ENCODE peak calls at places on chromosomes 5 and 9, in four cellular contexts. I is GM12878, F is HepG2, A is K562. C is an unnamed sample.

GRCh38 chr9:95875305-95876137 is at the start of gene ERCC6L2:
- DNase-seq in I (peak), F (peak), A (peak), C (peak)

GRCh38 chr9:69697475-69697874 is 25.3 kb upstream of the APBA1 start:
- DNase-seq in I (no peak), F (no peak), A (no peak), C (no peak)

GRCh38 chr9:124124729-124125589 is 113.4 kb downstream of the LHX2 start:
- DNase-seq in I (no peak), F (no peak), A (no peak), C (no peak)

GRCh38 chr5:9627541-9627940 is 2.6 kb downstream of the TAS2R1 start:
- DNase-seq in I (no peak), F (no peak), A (no peak), C (no peak)

GRCh38 chr5:151063136-151063544 is 17.7 kb downstream of the TNIP1 start:
- DNase-seq in I (no peak), F (peak), A (peak), C (no peak)

GRCh38 chr9:4640027-4640426 is 22.1 kb upstream of the PLPP6 start:
- DNase-seq in I (no peak), F (peak), A (peak), C (peak)

GRCh38 chr5:138610468-138611294 is 35.5 kb upstream of the HSPA9 start:
- DNase-seq in I (no peak), F (no peak), A (peak), C (no peak)

GRCh38 chr9:31412081-31412480 is 972.4 kb upstream of the ACO1 start:
- DNase-seq in I (no peak), F (no peak), A (no peak), C (no peak)

GRCh38 chr5:8340739-8341344 is 471.9 kb downstream of the MTRR start:
- DNase-seq in I (no peak), F (peak), A (no peak), C (no peak)

GRCh38 chr9:91193658-91194391 is 167.9 kb downstream of the AUH start:
- DNase-seq in I (no peak), F (peak), A (peak), C (peak)

GRCh38 chr5:98927242-98927987 is 1.4 kb downstream of the CHD1 start:
- DNase-seq in I (no peak), F (no peak), A (peak), C (peak)

GRCh38 chr5:3222924-3223323 is 372.7 kb upstream of the IRX1 start:
- DNase-seq in I (no peak), F (no peak), A (no peak), C (no peak)

GRCh38 chr5:54443264-54443663 is 12.2 kb upstream of the HSPB3 start:
- DNase-seq in I (no peak), F (peak), A (peak), C (peak)

GRCh38 chr5:17180957-17181723 is 36.3 kb upstream of the BASP1 start:
- DNase-seq in I (no peak), F (peak), A (no peak), C (no peak)

GRCh38 chr9:108549184-108549583 is 306.6 kb downstream of the ACTL7B start:
- DNase-seq in I (no peak), F (no peak), A (no peak), C (no peak)

GRCh38 chr5:174943785-174944184 is 219.4 kb downstream of the MSX2 start:
- DNase-seq in I (no peak), F (no peak), A (no peak), C (no peak)

GRCh38 chr9:136117291-136118060 is 1.2 kb downstream of the TMEM250 start:
- DNase-seq in I (no peak), F (peak), A (peak), C (no peak)

GRCh38 chr5:83834306-83834705 is 113.7 kb upstream of the HAPLN1 start:
- DNase-seq in I (no peak), F (no peak), A (no peak), C (no peak)

GRCh38 chr5:15440434-15440833 is 59.5 kb upstream of the FBXL7 start:
- DNase-seq in I (no peak), F (no peak), A (no peak), C (no peak)

GRCh38 chr5:124806026-124806856 is 59.8 kb upstream of the ZNF608 start:
- DNase-seq in I (no peak), F (peak), A (peak), C (peak)

GRCh38 chr5:132503244-132503643 is 12.7 kb upstream of the IRF1 start:
- DNase-seq in I (no peak), F (no peak), A (no peak), C (no peak)

DNA sequence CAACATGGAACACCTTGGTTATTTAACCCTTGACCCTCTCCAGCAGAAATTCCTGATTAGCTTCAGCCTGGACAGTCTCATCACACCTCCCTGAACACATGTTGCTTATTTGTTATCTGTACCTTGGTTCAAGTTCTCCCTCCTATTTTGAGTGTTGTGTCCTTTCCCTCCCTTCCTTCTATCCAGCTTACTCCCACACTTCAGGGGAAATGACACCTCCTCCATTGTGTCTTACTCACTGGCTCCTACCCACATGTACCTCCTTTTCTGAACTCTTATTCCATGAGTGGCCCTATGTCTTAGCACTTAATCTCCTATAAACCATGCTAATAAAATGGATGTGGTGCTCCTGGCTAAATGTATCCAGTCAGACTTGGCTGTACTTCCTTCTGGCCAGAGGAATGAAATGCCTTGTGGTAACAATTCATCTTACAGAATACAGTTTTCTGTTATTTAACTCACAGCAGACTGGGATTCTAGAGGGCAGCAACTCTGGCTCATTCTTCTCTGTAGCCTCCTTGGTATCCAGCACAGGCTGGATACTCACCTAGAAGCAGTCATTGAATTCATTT is 11.2 kb downstream of the LIX1 start:
- DNase-seq in I (no peak), F (no peak), A (no peak), C (no peak)
- TF ChIP-seq FOXK2 in I (no peak), F (no peak), A (no peak), C (no peak)

DNA sequence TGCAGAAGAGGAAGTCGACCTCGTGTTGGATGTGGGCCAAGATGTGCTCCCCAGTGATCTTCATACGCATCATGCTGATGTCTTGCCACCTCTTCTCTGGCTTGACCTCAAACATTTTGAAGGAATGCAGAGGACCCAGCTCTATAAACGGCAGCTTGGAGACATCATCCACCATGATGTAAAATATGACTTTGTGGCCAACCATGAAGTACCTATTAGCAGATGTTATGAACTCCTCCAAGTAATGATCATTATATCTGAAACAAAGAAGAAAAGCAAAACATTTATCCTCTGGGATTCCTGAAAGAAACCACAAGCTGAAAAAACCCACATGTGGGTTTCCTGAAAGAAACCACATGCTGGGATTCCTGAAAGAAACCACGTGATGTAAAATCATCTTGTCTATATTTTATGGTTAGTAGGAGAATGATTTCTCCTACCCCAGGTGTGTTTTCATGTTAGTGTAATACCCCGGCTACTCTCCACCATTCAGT is 52.3 kb downstream of the GGTA1 start:
- DNase-seq in I (no peak), F (no peak), A (no peak), C (no peak)
- TF ChIP-seq FOXM1 in I (no peak), F (no peak), A (no peak), C (no peak)

GRCh38 chr9:125906893-125907292 is 159.7 kb downstream of the PBX3 start:
- DNase-seq in I (no peak), F (no peak), A (no peak), C (no peak)

GRCh38 chr9:125909497-125909896 is 162.3 kb downstream of the PBX3 start:
- DNase-seq in I (no peak), F (no peak), A (no peak), C (no peak)

GRCh38 chr9:125910286-125910685 is 163.1 kb downstream of the PBX3 start:
- DNase-seq in I (no peak), F (no peak), A (no peak), C (peak)

GRCh38 chr9:125906144-125906543 is 159.0 kb downstream of the PBX3 start:
- DNase-seq in I (no peak), F (no peak), A (no peak), C (no peak)

DNA sequence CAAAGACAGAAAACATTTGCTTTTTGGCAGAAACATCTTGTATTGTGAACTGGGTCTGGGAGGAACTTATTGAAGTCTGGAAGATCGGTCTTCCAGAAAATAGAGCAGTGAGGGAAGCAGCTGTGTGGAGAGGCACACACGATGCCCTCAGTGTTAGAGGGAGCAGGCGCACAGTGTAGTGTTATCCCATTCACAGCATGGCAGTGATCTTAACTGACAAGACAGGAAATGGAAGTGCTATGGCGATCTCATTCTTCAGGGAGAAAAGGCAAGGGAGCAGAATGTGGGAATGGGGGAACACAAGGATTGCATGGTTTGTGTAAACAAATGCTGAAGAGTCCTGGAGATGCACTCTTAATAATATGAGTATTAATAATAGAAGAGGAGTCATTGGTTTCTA is 161.0 kb downstream of the PBX3 start:
- DNase-seq in I (no peak), F (no peak), A (no peak), C (no peak)
- TF ChIP-seq FOXK2 in I (no peak), F (no peak), A (no peak), C (no peak)

DNA sequence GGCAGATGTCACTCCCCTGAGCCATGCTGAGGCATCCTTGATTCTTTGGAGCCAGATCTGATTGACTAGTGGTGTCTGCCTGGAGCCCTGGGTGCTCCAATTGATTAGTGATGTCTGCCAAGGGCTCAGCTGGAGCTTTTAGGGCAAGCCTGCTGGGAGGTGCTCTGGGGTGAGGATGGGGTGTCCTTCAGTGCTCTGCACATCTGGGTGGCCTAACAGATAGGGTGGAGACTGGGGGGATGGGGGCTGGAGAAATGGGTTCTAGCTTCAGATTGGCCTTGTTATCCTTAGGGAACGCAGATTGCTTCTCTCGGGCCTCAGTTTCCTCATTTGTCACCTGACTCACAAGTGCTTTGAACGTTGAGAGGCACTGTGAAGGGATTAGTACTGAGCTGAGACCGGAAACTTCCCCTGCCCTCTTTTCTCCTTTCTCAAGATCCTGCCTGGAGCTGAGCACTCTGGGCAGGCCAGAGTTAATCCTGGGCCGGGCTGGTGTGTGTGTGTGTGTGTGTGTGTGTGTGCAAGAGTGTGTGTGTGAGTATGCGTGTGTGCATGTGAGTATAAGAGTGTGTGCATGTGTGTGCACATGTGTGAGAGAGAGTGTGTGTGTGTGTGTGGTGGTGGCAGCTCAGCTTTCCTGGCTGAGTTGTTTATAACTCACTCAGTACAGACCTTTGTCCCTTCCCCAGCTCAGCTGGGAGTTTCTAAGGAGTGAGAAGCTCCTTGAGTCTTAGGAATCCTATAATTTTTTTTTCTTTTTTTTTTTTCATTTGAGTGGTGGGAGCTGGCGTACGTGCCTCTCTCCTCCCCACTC is 5.6 kb upstream of the IER5L start:
- DNase-seq in I (no peak), F (no peak), A (peak), C (no peak)
- TF ChIP-seq FOXM1 in I (no peak), F (no peak), A (no peak), C (no peak)

DNA sequence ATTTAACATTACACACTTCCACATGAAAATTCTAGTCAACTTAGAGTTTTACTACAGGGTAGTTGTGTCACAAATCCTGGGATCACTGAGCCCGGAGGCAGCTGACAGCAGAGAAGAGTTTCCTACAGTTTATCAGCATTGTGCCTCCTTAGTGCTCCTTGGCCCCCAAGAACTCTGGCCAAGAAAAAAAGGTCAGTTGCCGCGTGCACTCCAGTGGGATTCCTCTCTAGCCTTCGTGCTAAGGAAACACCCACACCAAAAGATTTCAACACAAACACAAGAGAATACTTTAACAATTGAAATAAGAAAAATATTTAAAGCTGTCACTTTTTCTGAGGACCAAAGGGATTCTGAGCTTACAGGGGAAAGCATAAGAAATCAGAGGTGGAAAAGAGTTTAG is 606.6 kb downstream of the RAB3C start:
- DNase-seq in I (no peak), F (no peak), A (no peak), C (no peak)
- TF ChIP-seq FOXK2 in I (no peak), F (no peak), A (no peak), C (no peak)

DNA sequence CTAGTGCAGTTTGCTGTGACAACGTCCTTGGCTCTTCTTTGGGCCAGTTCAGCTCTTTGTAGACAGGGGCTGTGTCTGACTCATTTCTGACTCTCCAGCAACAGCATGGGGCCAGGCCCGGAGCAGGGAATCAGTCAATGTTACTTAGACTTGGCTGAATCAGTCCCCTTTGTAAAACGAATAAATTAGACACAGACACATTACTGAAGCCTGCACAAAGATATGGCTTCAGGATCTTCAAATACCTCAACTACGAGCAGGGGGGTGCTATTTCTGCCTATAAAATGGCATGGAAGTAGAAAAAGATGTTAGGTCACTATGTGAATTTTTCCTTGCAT is 204.7 kb downstream of the TTLL11 start:
- DNase-seq in I (no peak), F (no peak), A (no peak), C (no peak)
- TF ChIP-seq FOXM1 in I (no peak), F (no peak), A (no peak), C (no peak)

GRCh38 chr5:180658774-180659564 is 9.6 kb upstream of the FLT4 start:
- DNase-seq in I (no peak), F (no peak), A (no peak), C (no peak)
- TF ChIP-seq FOXK2 in I (no peak), F (no peak), A (no peak), C (no peak)

GRCh38 chr5:149439899-149440655 is 61.0 kb upstream of the IL17B start:
- DNase-seq in I (no peak), F (peak), A (peak), C (peak)
- TF ChIP-seq FOXM1 in I (no peak), F (no peak), A (peak), C (no peak)

DNA sequence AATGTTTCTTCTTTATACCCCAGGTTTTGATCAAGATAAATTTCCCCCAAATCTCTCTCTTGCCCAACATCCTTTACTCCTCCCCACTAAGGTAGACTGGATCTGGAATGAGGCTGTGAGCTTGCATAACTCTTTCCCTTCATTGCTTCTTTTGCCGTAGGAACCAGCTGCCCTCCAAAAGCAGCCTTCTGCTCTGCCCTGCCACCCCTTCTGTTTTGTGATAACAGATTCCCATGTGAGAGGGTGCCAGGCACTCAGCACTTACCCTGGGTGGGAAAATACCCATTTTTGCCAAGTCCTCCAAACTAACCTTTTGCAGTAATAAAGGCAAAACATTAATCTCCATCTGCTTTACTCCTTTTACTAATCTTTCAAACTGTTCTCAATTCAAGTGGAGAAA is 182.6 kb downstream of the ASTN2 start:
- DNase-seq in I (no peak), F (no peak), A (no peak), C (no peak)
- TF ChIP-seq FOXK2 in I (no peak), F (no peak), A (no peak), C (no peak)

C was measured in HEK293T.